ENCODE peak calls at places on chromosomes 6 and 20, in ten cellular contexts. J, I, W, S, L, C, P, E, H and X are unnamed samples.

GRCh38 chr6:17173071-17173470 is 71.2 kb downstream of the STMND1 start:
- DNase-seq in J (no peak), I (no peak), W (no peak), S (no peak), L (no peak), C (peak; percentile 20), P (no peak), E (no peak), H (no peak), X (no peak)

GRCh38 chr6:163291622-163292021 is 122.9 kb upstream of the QKI start:
- DNase-seq in J (no peak), I (no peak), W (no peak), S (no peak), L (no peak), C (peak; percentile 14), P (no peak), E (no peak), H (no peak), X (no peak)

GRCh38 chr20:53752971-53753879 is 159.6 kb upstream of the ZNF217 start:
- DNase-seq in J (no peak), I (no peak), W (no peak), S (no peak), L (no peak), C (no peak), P (no peak), E (peak; percentile 62), H (no peak), X (no peak)

GRCh38 chr6:29750709-29751108 is 27.5 kb downstream of the HLA-F start:
- DNase-seq in J (no peak), I (no peak), W (no peak), S (no peak), L (no peak), C (no peak), P (no peak), E (no peak), H (no peak), X (no peak)

GRCh38 chr6:90219168-90219985 is 77.3 kb downstream of the BACH2 start:
- DNase-seq in J (peak; percentile 35), I (peak; percentile 61), W (peak; percentile 56), S (peak; percentile 38), L (no peak), C (peak; percentile 78), P (no peak), E (no peak), H (peak; percentile 65), X (no peak)

GRCh38 chr20:24612799-24613775 is 143.7 kb downstream of the SYNDIG1 start:
- DNase-seq in J (no peak), I (no peak), W (no peak), S (no peak), L (no peak), C (no peak), P (no peak), E (no peak), H (no peak), X (no peak)

GRCh38 chr20:25053207-25054132 is 4.5 kb downstream of the ACSS1 start:
- DNase-seq in J (no peak), I (no peak), W (peak; percentile 82), S (peak; percentile 70), L (no peak), C (peak; percentile 64), P (no peak), E (peak; percentile 14), H (no peak), X (peak; percentile 5)

GRCh38 chr20:64192406-64192805 is 28.2 kb downstream of the MYT1 start:
- DNase-seq in J (no peak), I (peak; percentile 67), W (no peak), S (no peak), L (no peak), C (no peak), P (peak; percentile 62), E (no peak), H (no peak), X (peak; percentile 47)

DNA sequence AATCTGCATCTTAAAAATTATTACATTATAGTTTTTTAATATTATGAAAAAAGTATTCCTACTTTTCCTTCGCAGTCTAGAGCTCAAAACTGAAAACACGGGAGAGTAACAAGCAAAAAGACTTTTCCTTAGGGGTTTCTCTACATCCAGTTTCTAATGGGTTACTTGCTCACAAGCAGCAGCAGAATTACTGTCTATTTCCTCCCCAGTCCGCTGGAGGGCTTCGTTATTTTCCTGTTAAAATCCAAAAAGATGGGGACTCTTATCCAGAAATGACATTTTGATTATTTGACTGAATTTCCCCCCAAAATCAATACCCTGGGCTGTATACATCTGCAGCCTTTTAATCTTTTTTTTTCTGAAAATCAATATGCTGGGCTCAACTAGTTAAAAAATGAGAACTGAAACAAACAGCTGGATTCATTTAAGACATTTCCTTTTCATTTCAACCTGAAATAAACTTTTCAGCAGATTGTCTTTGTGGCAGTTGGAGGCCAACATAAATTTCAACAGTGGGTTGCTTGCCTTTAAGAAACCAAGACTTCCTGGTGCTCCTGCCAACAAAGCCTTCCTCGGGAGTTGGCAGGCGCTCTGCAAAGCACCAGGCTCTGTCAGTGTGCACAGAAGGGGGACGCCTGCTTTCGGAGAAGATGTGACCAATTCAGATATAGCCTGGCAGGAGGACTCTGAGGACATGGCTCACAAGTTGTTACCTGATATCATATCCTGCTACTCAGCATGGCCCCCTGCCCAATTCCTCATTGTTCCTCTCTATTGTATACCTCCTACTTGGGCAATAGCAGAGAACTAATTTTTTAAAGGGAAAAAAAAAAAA is 204.7 kb upstream of the ARG1 start:
- DNase-seq in J (peak; percentile 80), I (no peak), W (peak; percentile 24), S (peak; percentile 23), L (no peak), C (peak; percentile 76), P (no peak), E (no peak), H (peak; percentile 73), X (no peak)
- H3K4me1 ChIP-seq in J (peaks cover 7% of the 10 kb centered on the region), I (no peaks in the 10 kb centered on the region), W (peaks cover 8% of the 10 kb centered on the region), S (no peaks in the 10 kb centered on the region), L (peaks cover 4% of the 10 kb centered on the region), C (peaks cover 23% of the 10 kb centered on the region), P (peaks cover 3% of the 10 kb centered on the region), E (no peaks in the 10 kb centered on the region), H (peaks cover 19% of the 10 kb centered on the region), X (peaks cover 22% of the 10 kb centered on the region)

GRCh38 chr20:59805266-59805665 is 128.2 kb downstream of the SYCP2 start:
- DNase-seq in J (peak; percentile 6), I (no peak), W (no peak), S (no peak), L (no peak), C (no peak), P (peak; percentile 8), E (peak; percentile 55), H (no peak), X (peak; percentile 37)

GRCh38 chr20:59807909-59808728 is 125.3 kb downstream of the SYCP2 start:
- DNase-seq in J (peak; percentile 7), I (no peak), W (peak; percentile 4), S (no peak), L (no peak), C (no peak), P (peak; percentile 12), E (peak; percentile 69), H (no peak), X (peak; percentile 38)

GRCh38 chr20:59805786-59806577 is 127.5 kb downstream of the SYCP2 start:
- DNase-seq in J (peak; percentile 10), I (no peak), W (no peak), S (no peak), L (no peak), C (no peak), P (peak; percentile 22), E (peak; percentile 82), H (no peak), X (no peak)

GRCh38 chr20:59804347-59804746 is 129.1 kb downstream of the SYCP2 start:
- DNase-seq in J (no peak), I (no peak), W (no peak), S (no peak), L (no peak), C (no peak), P (no peak), E (peak; percentile 17), H (no peak), X (no peak)

DNA sequence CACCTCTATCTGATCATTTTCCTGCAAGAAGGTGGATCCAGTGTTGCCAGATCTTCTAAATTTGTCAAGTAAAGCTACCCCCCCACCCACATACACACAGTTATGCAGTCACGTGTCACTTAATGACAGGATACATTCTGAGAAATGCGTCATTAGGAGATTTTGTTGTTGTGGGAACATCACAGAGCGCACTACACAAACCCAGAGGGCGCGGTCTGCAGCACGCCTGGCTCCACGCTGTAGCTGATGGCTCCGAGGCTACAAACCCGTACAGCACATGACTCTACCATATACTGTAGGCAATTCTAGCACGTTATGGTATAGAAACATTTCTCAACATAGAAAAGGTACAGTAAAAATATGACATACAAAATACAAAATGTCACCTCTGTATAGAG is 126.9 kb downstream of the SYCP2 start:
- DNase-seq in J (peak; percentile 4), I (no peak), W (peak; percentile 1), S (no peak), L (no peak), C (no peak), P (peak; percentile 5), E (peak; percentile 65), H (no peak), X (peak; percentile 35)
- H3K4me1 ChIP-seq in J (no peaks in the 10 kb centered on the region), I (no peaks in the 10 kb centered on the region), W (no peaks in the 10 kb centered on the region), S (no peaks in the 10 kb centered on the region), L (no peaks in the 10 kb centered on the region), C (no peaks in the 10 kb centered on the region), P (no peaks in the 10 kb centered on the region), E (no peaks in the 10 kb centered on the region), H (no peaks in the 10 kb centered on the region), X (peaks cover 11% of the 10 kb centered on the region)

DNA sequence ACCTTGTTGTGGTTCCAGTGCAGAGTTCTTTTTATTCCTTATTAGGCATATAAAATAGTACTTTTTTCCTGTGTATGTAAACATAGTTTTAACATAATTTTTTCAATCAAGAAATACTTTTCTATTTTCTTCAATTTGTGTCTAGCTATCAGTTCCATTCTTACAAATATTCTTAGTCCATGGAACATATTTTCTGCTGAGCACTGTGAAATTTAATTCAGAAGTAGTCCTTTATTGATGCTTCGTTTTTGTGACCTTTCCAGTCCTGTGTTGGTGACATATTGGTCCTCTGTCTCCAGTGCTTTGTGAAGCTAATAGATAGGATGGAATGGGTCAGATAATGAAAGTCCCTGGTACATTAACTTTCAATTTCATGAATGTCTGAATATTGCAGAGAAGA is 325.1 kb downstream of the SAMD5 start:
- DNase-seq in J (no peak), I (no peak), W (no peak), S (no peak), L (no peak), C (no peak), P (no peak), E (no peak), H (no peak), X (no peak)
- H3K4me1 ChIP-seq in J (no peaks in the 10 kb centered on the region), I (no peaks in the 10 kb centered on the region), W (no peaks in the 10 kb centered on the region), S (no peaks in the 10 kb centered on the region), L (no peaks in the 10 kb centered on the region), C (no peaks in the 10 kb centered on the region), P (no peaks in the 10 kb centered on the region), E (no peaks in the 10 kb centered on the region), H (no peaks in the 10 kb centered on the region), X (no peaks in the 10 kb centered on the region)

GRCh38 chr6:146864300-146864699 is 265.5 kb downstream of the ADGB start:
- DNase-seq in J (no peak), I (no peak), W (no peak), S (no peak), L (no peak), C (no peak), P (no peak), E (no peak), H (no peak), X (no peak)

GRCh38 chr6:146866731-146867414 is 268.1 kb downstream of the ADGB start:
- DNase-seq in J (no peak), I (no peak), W (no peak), S (no peak), L (no peak), C (no peak), P (no peak), E (no peak), H (no peak), X (no peak)

GRCh38 chr6:146862508-146862919 is 263.7 kb downstream of the ADGB start:
- DNase-seq in J (no peak), I (no peak), W (no peak), S (no peak), L (no peak), C (no peak), P (no peak), E (no peak), H (no peak), X (no peak)

GRCh38 chr6:146865756-146866266 is 267.0 kb downstream of the ADGB start:
- DNase-seq in J (no peak), I (no peak), W (no peak), S (no peak), L (no peak), C (no peak), P (no peak), E (no peak), H (no peak), X (no peak)

DNA sequence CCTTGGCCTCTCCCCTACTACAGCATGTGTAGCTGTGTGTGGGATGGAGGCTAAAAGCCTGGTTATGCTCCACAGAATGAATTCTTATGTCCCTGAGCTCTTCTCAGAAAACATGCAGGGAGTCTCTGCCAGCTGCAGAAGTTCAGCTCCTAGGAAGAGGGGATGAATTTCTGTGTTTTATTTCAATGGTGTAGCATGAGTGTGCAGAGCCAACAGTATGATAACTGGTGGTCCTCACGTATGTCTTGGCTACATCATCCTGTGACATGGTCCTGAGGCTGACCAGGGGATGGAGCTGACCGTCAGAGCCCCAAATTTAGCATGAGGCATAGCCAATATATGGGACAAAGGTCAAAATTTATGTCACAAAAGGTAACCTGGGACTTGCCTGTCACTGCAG is 266.1 kb downstream of the ADGB start:
- DNase-seq in J (no peak), I (no peak), W (no peak), S (no peak), L (no peak), C (no peak), P (no peak), E (no peak), H (no peak), X (no peak)
- H3K4me1 ChIP-seq in J (no peaks in the 10 kb centered on the region), I (peaks cover 10% of the 10 kb centered on the region), W (no peaks in the 10 kb centered on the region), S (no peaks in the 10 kb centered on the region), L (no peaks in the 10 kb centered on the region), C (no peaks in the 10 kb centered on the region), P (no peaks in the 10 kb centered on the region), E (no peaks in the 10 kb centered on the region), H (no peaks in the 10 kb centered on the region), X (no peaks in the 10 kb centered on the region)